ENCODE peak calls at places on chromosomes 16 and 17, in nine cellular contexts. L is neuronal stem cell, U is fibroblast of lung, P is esophagus muscularis mucosa, Y is Panc1, H is GM23248, F is stomach, A is psoas muscle, S is left ventricle myocardium inferior. I is an unnamed sample. For H3K36me3, the result is how much of the 10 kb centered on the place peaks cover.

GRCh38 chr16:30369091-30369937 is 980 bp downstream of the TBC1D10B start:
- DNase-seq in L (no peak), U (no peak), P (no peak), Y (no peak), H (peak), F (no peak), A (no peak), S (no peak), I (no peak)

GRCh38 chr16:19879241-19879792 is 5.3 kb downstream of the GPRC5B start:
- DNase-seq in L (no peak), U (peak), P (no peak), Y (no peak), H (peak), F (no peak), A (no peak), S (peak), I (no peak)

GRCh38 chr17:16352303-16352837 is 899 bp downstream of the CENPV start:
- DNase-seq in L (peak), U (peak), P (no peak), Y (no peak), H (peak), F (peak), A (peak), S (peak), I (no peak)

GRCh38 chr17:15363702-15364101 is 22.3 kb upstream of the TEKT3 start:
- DNase-seq in L (no peak), U (no peak), P (no peak), Y (no peak), H (no peak), F (no peak), A (no peak), S (no peak), I (no peak)

GRCh38 chr16:85080923-85081498 is 31.3 kb downstream of the CIBAR2 start:
- DNase-seq in L (no peak), U (no peak), P (no peak), Y (no peak), H (no peak), F (no peak), A (no peak), S (no peak), I (no peak)

GRCh38 chr17:21313320-21313719 is 28.8 kb downstream of the MAP2K3 start:
- DNase-seq in L (no peak), U (no peak), P (no peak), Y (no peak), H (no peak), F (no peak), A (peak), S (no peak), I (no peak)

GRCh38 chr16:87595712-87596111 is 6.6 kb upstream of the JPH3 start:
- DNase-seq in L (no peak), U (no peak), P (no peak), Y (no peak), H (no peak), F (no peak), A (no peak), S (no peak), I (no peak)

GRCh38 chr17:34980353-34980680 is at the start of gene LIG3:
- DNase-seq in L (peak), U (peak), P (peak), Y (peak), H (peak), F (peak), A (peak), S (peak), I (peak)

GRCh38 chr17:19397556-19398041 is 10.6 kb upstream of the MFAP4 start:
- DNase-seq in L (no peak), U (no peak), P (no peak), Y (no peak), H (no peak), F (no peak), A (no peak), S (no peak), I (no peak)

GRCh38 chr16:65809627-65810026 is 556.9 kb upstream of the CDH5 start:
- DNase-seq in L (no peak), U (no peak), P (peak), Y (no peak), H (no peak), F (no peak), A (no peak), S (no peak), I (no peak)

GRCh38 chr17:35944151-35944550 is 638 bp upstream of the LYZL6 start:
- DNase-seq in L (no peak), U (no peak), P (no peak), Y (no peak), H (no peak), F (no peak), A (no peak), S (no peak), I (no peak)

GRCh38 chr17:80790981-80791742 is 200.5 kb upstream of the CHMP6 start:
- DNase-seq in L (no peak), U (peak), P (no peak), Y (no peak), H (peak), F (no peak), A (no peak), S (no peak), I (no peak)

GRCh38 chr17:38452719-38453118 is 24.5 kb downstream of the ARHGAP23 start:
- DNase-seq in L (no peak), U (no peak), P (no peak), Y (no peak), H (peak), F (no peak), A (no peak), S (no peak), I (no peak)

GRCh38 chr17:78421534-78422266 is 43.3 kb downstream of the PGS1 start:
- DNase-seq in L (peak), U (peak), P (no peak), Y (peak), H (peak), F (peak), A (peak), S (peak), I (peak)

GRCh38 chr17:81057079-81057730 is 22.3 kb downstream of the BAIAP2 start:
- DNase-seq in L (no peak), U (no peak), P (peak), Y (no peak), H (peak), F (peak), A (no peak), S (peak), I (no peak)

GRCh38 chr17:74244543-74244942 is 29.5 kb upstream of the DNAI2 start:
- DNase-seq in L (no peak), U (no peak), P (no peak), Y (no peak), H (no peak), F (peak), A (no peak), S (no peak), I (no peak)

GRCh38 chr16:24610421-24610765 is 71.0 kb downstream of the RBBP6 start:
- DNase-seq in L (peak), U (peak), P (no peak), Y (no peak), H (peak), F (no peak), A (peak), S (peak), I (no peak)

GRCh38 chr16:11260596-11260966 is 4.6 kb upstream of the SOCS1 start:
- DNase-seq in L (no peak), U (no peak), P (no peak), Y (no peak), H (no peak), F (no peak), A (no peak), S (no peak), I (no peak)

GRCh38 chr17:45261577-45262515 is at the start of gene SPATA32:
- DNase-seq in L (peak), U (peak), P (no peak), Y (no peak), H (peak), F (peak), A (peak), S (peak), I (no peak)

GRCh38 chr16:87457724-87458423 is 35.0 kb downstream of the ZCCHC14 start:
- DNase-seq in L (no peak), U (peak), P (no peak), Y (peak), H (peak), F (no peak), A (no peak), S (no peak), I (no peak)

GRCh38 chr17:8337802-8338744 is 1.6 kb upstream of the ODF4 start:
- DNase-seq in L (no peak), U (no peak), P (no peak), Y (no peak), H (peak), F (no peak), A (no peak), S (no peak), I (no peak)

GRCh38 chr16:11530171-11530940 is 56.4 kb downstream of the LITAF start:
- DNase-seq in L (no peak), U (peak), P (no peak), Y (no peak), H (peak), F (no peak), A (no peak), S (no peak), I (no peak)

GRCh38 chr16:74608944-74609343 is 2.0 kb upstream of the GLG1 start:
- DNase-seq in L (no peak), U (no peak), P (no peak), Y (no peak), H (no peak), F (no peak), A (no peak), S (no peak), I (no peak)

GRCh38 chr16:29007865-29008593 is 23.2 kb downstream of the LAT start:
- DNase-seq in L (no peak), U (peak), P (no peak), Y (no peak), H (peak), F (no peak), A (no peak), S (no peak), I (no peak)

GRCh38 chr17:44397479-44398440 is 8.3 kb upstream of the ITGA2B start:
- DNase-seq in L (no peak), U (no peak), P (no peak), Y (no peak), H (no peak), F (no peak), A (no peak), S (no peak), I (no peak)

GRCh38 chr17:49393491-49394255 is 21.0 kb downstream of the PHB1 start:
- DNase-seq in L (no peak), U (no peak), P (no peak), Y (no peak), H (no peak), F (no peak), A (no peak), S (no peak), I (no peak)

GRCh38 chr17:11330871-11331270 is 89.9 kb downstream of the SHISA6 start:
- DNase-seq in L (peak), U (peak), P (peak), Y (no peak), H (peak), F (no peak), A (no peak), S (peak), I (peak)
- H3K4me3 ChIP-seq in L (no peak), U (no peak), P (no peak), Y (no peak), H (no peak), F (no peak), A (no peak), S (no peak), I (no peak)

GRCh38 chr17:795721-796120 is 13.6 kb downstream of the MRM3 start:
- DNase-seq in L (no peak), U (no peak), P (no peak), Y (no peak), H (no peak), F (no peak), A (no peak), S (no peak), I (no peak)
- H3K36me3 ChIP-seq in L (half or more), U (under half), P (under half), Y (under half), H (under half), F (under half), A (under half), S (under half), I (under half)

DNA sequence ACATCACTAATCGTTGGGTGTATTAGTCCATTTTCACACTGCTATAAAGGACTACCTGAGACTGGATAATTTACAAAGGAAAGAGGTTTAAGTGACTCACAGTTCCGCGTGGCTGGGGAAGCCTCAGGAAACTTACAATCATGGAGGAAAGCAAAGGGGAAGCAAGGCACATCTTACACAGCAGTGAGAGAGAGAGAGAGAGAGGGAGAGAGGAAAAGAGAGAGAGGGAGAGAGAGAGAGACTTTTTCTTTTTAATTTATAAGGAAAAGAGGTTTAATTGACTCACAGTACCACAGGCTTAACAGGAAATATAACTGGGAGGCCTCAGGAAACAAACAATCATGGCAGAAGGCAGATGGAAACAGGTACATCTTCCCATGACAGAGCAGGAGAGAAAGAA is 41.7 kb downstream of the CNGB1 start:
- DNase-seq in L (no peak), U (no peak), P (no peak), Y (no peak), H (no peak), F (no peak), A (no peak), S (no peak), I (no peak)
- H3K27ac ChIP-seq in L (no peak), U (no peak), P (no peak), Y (no peak), H (no peak), F (no peak), A (no peak), S (no peak), I (no peak)

DNA sequence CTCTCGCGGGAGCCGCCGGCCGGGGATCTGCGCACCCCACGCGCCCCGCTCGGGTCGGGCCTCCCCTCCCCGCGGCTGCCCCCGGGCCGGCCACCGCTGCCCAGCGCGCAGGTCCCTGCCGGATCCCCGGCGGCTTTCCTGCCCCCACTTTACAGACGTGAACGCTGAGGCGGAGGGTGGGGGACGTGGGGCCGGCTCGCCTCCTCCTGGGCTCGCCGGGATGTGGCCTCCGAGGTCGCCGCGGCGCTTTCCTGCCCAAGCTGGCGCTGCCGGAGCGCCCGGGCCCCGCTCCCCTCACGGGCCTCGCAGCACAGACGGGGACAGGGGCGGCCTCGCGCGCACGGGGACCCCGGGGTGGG is 26.7 kb downstream of the RTN4RL1 start:
- DNase-seq in L (no peak), U (no peak), P (no peak), Y (no peak), H (no peak), F (no peak), A (peak), S (no peak), I (no peak)
- H3K4me3 ChIP-seq in L (peak), U (peak), P (peak), Y (peak), H (peak), F (peak), A (peak), S (peak), I (peak)

DNA sequence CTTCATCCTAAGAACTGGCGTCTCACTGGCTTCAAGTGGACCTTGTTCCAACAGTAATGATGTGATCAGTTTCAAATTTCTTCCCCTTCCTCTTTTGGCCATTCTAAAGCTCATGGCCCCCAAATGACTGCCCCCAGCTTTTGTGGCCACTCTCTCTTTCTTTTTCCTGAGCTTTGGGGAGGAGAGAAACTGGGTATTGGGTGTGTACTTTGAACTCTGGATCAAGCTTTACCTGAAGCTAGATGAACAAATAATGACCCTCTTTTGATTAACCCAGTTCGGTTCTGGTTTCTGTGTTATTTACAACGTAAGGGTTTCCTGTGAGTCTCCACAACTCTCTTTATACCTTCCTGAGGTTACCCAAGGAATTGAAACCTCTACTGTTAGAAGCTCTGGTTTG is 132.7 kb downstream of the FTO start:
- DNase-seq in L (no peak), U (no peak), P (no peak), Y (no peak), H (no peak), F (no peak), A (no peak), S (no peak), I (no peak)
- H3K36me3 ChIP-seq in L (under half), U (under half), P (under half), Y (under half), H (under half), F (under half), A (under half), S (under half), I (under half)

DNA sequence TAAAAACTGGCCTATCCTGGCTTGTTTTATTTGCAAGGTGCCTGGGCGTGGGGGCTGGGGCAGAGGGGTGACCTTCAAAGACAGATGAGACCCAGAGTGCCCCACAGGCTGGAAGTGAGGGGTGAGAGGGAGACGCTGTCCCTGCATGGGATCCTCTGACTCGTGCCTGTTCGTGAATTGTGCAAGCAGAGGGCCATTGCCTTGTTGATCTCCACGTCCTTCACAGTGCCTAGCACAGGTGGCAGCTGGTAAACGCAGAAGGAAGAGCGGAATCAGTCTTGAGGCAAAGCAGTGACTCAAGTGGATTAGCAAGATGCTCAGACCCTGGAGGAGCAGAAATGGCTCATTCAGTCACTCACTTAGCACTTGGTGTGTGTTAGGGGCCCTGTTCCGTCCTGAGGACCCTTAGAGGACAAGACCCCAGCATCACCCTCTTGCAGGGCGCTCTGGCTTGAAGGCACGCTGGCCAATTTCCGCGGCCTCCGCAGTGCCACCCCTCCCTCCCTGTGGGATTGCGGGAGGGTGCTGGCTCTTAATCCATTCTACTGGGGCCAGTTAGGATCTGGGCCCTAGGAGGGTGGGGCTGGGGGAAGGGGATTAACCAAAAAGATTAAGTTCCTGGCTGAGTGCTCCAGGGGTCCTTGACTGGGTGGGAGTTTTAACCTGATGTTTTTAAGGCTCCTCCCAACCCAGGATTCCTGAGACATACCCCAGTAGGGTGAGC is 151.2 kb downstream of the CCDC182 start:
- DNase-seq in L (no peak), U (no peak), P (no peak), Y (no peak), H (no peak), F (no peak), A (no peak), S (no peak), I (no peak)
- H3K27ac ChIP-seq in L (no peak), U (no peak), P (no peak), Y (no peak), H (no peak), F (no peak), A (no peak), S (no peak), I (no peak)

GRCh38 chr17:58531661-58532554 is 17.5 kb upstream of the MTMR4 start:
- DNase-seq in L (peak), U (peak), P (no peak), Y (no peak), H (peak), F (peak), A (peak), S (peak), I (no peak)
- H3K4me3 ChIP-seq in L (peak), U (peak), P (peak), Y (peak), H (peak), F (peak), A (peak), S (peak), I (peak)

GRCh38 chr16:70478912-70479341 is 24.5 kb downstream of the FCSK start:
- DNase-seq in L (no peak), U (no peak), P (no peak), Y (no peak), H (no peak), F (no peak), A (no peak), S (peak), I (no peak)
- H3K36me3 ChIP-seq in L (half or more), U (under half), P (half or more), Y (under half), H (under half), F (under half), A (under half), S (half or more), I (under half)

I was measured in iPS DF 6.9.